ENCODE peak calls at places on chromosomes 5 and 9, in nine cellular contexts. Z is activated CD8-positive, alpha-beta memory T cell treated with anti-CD3 and anti-CD28 coated beads for 4 hours; I is A673; A is amygdala; O is NCI-H2171; G is uterus; C is SW480; M is mucosa of gallbladder; U is activated T-cell treated with anti-CD3 and anti-CD28 coated beads for 48 hours. K is an unnamed sample.

GRCh38 chr9:14441976-14442651 is 128.2 kb upstream of the NFIB start:
- DNase-seq in A (no peak), O (no peak), U (no peak), C (no peak), M (no peak), Z (no peak), I (peak; percentile 46), G (no peak), K (peak; percentile 39)

GRCh38 chr5:68384936-68385594 is 169.5 kb downstream of the PIK3R1 start:
- DNase-seq in I (no peak), M (no peak), A (no peak), C (no peak), Z (no peak), U (no peak), G (no peak), O (no peak), K (no peak)

GRCh38 chr9:353077-353476 is 138.4 kb downstream of the DOCK8 start:
- DNase-seq in A (no peak), G (no peak), I (no peak), O (no peak), M (no peak), U (no peak), Z (no peak), C (no peak), K (no peak)

GRCh38 chr5:130955041-130955440 is 210.0 kb downstream of the HINT1 start:
- DNase-seq in M (no peak), I (no peak), G (no peak), Z (no peak), A (no peak), U (no peak), C (no peak), O (no peak), K (no peak)

GRCh38 chr9:127873886-127874285 is 3.6 kb downstream of the AK1 start:
- DNase-seq in A (peak; percentile 53), O (no peak), G (peak; percentile 78), M (peak; percentile 79), U (no peak), Z (no peak), C (no peak), I (no peak), K (no peak)

GRCh38 chr5:92998456-92998855 is 582.6 kb downstream of the NR2F1-AS1 start:
- DNase-seq in O (no peak), C (no peak), G (no peak), I (no peak), A (no peak), U (no peak), M (no peak), Z (no peak), K (no peak)

GRCh38 chr5:95449460-95449859 is 58.3 kb downstream of the FAM81B start:
- DNase-seq in I (no peak), M (no peak), C (no peak), O (no peak), A (no peak), G (no peak), Z (no peak), U (no peak), K (no peak)

GRCh38 chr5:132260714-132261615 is 3.5 kb downstream of the PDLIM4 start:
- DNase-seq in I (peak; percentile 56), C (peak; percentile 88), Z (peak; percentile 49), A (peak; percentile 68), G (peak; percentile 72), O (no peak), U (peak; percentile 48), M (peak; percentile 61), K (peak; percentile 51)

GRCh38 chr5:160198886-160199409 is 30.4 kb upstream of the FABP6 start:
- DNase-seq in M (peak; percentile 59), C (no peak), U (no peak), O (no peak), G (no peak), A (no peak), Z (no peak), I (no peak), K (peak; percentile 28)

GRCh38 chr5:66660401-66660800 is 64.2 kb downstream of the MAST4 start:
- DNase-seq in I (no peak), Z (no peak), M (no peak), C (no peak), G (no peak), O (no peak), A (no peak), U (no peak), K (no peak)

GRCh38 chr5:59745422-59745863 is 148.1 kb downstream of the PDE4D start:
- DNase-seq in A (no peak), M (peak; percentile 46), U (no peak), C (no peak), G (peak; percentile 32), I (peak; percentile 7), O (no peak), Z (no peak), K (peak; percentile 61)

GRCh38 chr5:83475540-83476469 is 4.3 kb downstream of the VCAN start:
- DNase-seq in U (no peak), C (no peak), I (peak; percentile 52), M (no peak), G (no peak), O (no peak), A (no peak), Z (no peak), K (no peak)

GRCh38 chr9:91995000-91995399 is 45.0 kb upstream of the ROR2 start:
- DNase-seq in O (no peak), U (no peak), A (no peak), C (no peak), I (no peak), G (no peak), M (no peak), Z (no peak), K (no peak)

GRCh38 chr9:116193636-116194035 is 40.0 kb downstream of the PAPPA start:
- DNase-seq in O (no peak), U (no peak), I (no peak), M (no peak), A (no peak), Z (no peak), C (peak; percentile 18), G (no peak), K (no peak)

GRCh38 chr5:89697581-89697980 is 712.0 kb downstream of the CETN3 start:
- DNase-seq in U (no peak), I (no peak), C (no peak), M (no peak), O (no peak), Z (no peak), G (no peak), A (no peak), K (no peak)

GRCh38 chr5:100904259-100904822 is 1.3 kb upstream of the ST8SIA4 start:
- DNase-seq in M (no peak), U (peak; percentile 48), Z (no peak), C (no peak), O (no peak), I (no peak), A (no peak), G (no peak), K (peak; percentile 17)

GRCh38 chr9:90939367-90939766 is 137.7 kb downstream of the SYK start:
- DNase-seq in I (no peak), Z (no peak), A (no peak), C (no peak), O (no peak), U (no peak), G (no peak), M (no peak), K (no peak)

GRCh38 chr9:14271078-14271673 is 42.8 kb downstream of the NFIB start:
- DNase-seq in Z (no peak), I (peak; percentile 74), G (peak; percentile 88), C (no peak), A (no peak), M (peak; percentile 63), U (no peak), O (peak; percentile 75), K (peak; percentile 77)

GRCh38 chr5:35781181-35781580 is 75.5 kb upstream of the IL7R start:
- DNase-seq in M (no peak), A (no peak), C (no peak), O (no peak), U (no peak), I (no peak), G (no peak), Z (no peak), K (no peak)

GRCh38 chr5:168947212-168947868 is 353.6 kb downstream of the SLIT3 start:
- DNase-seq in O (peak; percentile 9), Z (no peak), A (peak; percentile 7), U (peak; percentile 28), I (peak; percentile 53), G (peak; percentile 23), M (peak; percentile 28), C (peak; percentile 52), K (peak; percentile 72)

GRCh38 chr9:85528607-85529006 is 213.1 kb downstream of the AGTPBP1 start:
- DNase-seq in O (no peak), C (no peak), G (no peak), I (no peak), Z (no peak), M (no peak), A (no peak), U (no peak), K (no peak)

GRCh38 chr5:71528206-71528605 is 58.9 kb upstream of the MCCC2 start:
- DNase-seq in G (no peak), A (no peak), I (no peak), M (no peak), O (no peak), U (no peak), C (no peak), Z (no peak), K (no peak)

GRCh38 chr5:43422143-43422542 is 10.0 kb upstream of the CCL28 start:
- DNase-seq in G (no peak), U (no peak), O (no peak), Z (no peak), A (no peak), M (peak; percentile 49), C (peak; percentile 34), I (no peak), K (peak; percentile 63)

GRCh38 chr9:115786321-115786720 is 367.3 kb upstream of the PAPPA start:
- DNase-seq in C (no peak), Z (no peak), U (no peak), G (no peak), I (no peak), O (no peak), M (no peak), A (no peak), K (no peak)

GRCh38 chr5:54624671-54625583 is 107.4 kb downstream of the SNX18 start:
- DNase-seq in U (no peak), A (no peak), G (no peak), C (no peak), Z (no peak), M (no peak), I (peak; percentile 49), O (no peak), K (no peak)

GRCh38 chr9:126861707-126862460 is 1.4 kb downstream of the ZBTB34 start:
- DNase-seq in Z (no peak), G (no peak), I (peak; percentile 50), O (no peak), C (no peak), M (no peak), U (no peak), A (no peak), K (peak; percentile 62)

GRCh38 chr9:37840560-37841194 is 40.1 kb downstream of the DCAF10 start:
- DNase-seq in M (no peak), C (peak; percentile 23), U (peak; percentile 2), O (no peak), Z (no peak), G (no peak), I (peak; percentile 9), A (no peak), K (no peak)

GRCh38 chr9:106878943-106879916 is 16.3 kb downstream of the ZNF462 start:
- DNase-seq in A (no peak), Z (no peak), C (no peak), U (no peak), I (peak; percentile 39), G (peak; percentile 75), M (peak; percentile 85), O (no peak), K (peak; percentile 78)

GRCh38 chr5:23319906-23320305 is 187.5 kb upstream of the PRDM9 start:
- DNase-seq in U (no peak), G (no peak), C (no peak), O (no peak), M (no peak), A (no peak), Z (no peak), I (no peak), K (no peak)

GRCh38 chr9:120689860-120690259 is 24.4 kb downstream of the MEGF9 start:
- DNase-seq in U (no peak), Z (no peak), A (no peak), O (peak; percentile 16), I (peak; percentile 46), M (no peak), C (no peak), G (no peak), K (no peak)

GRCh38 chr5:39214912-39215709 is 4.3 kb downstream of the FYB1 start:
- DNase-seq in I (no peak), O (no peak), Z (no peak), M (no peak), G (no peak), C (no peak), U (no peak), A (no peak), K (no peak)

K was measured in hepatocyte.